ENCODE peak calls at places on chromosomes 3 and 15, in eight cellular contexts. N is IMR-90; A is psoas muscle; J is pancreas; C is CD4-positive, CD25-positive, alpha-beta regulatory T cell; Z is keratinocyte; H is breast epithelium; B is SJSA1. K is an unnamed sample. For H3K36me3, the result is how much of the 10 kb centered on the place peaks cover.

GRCh38 chr15:31261266-31262142 is 65.1 kb upstream of the KLF13 start:
- DNase-seq in N (no peak), A (peak), J (no peak), C (no peak), Z (no peak), H (peak), B (no peak), K (peak)

GRCh38 chr3:65604863-65605526 is 433.7 kb downstream of the MAGI1 start:
- DNase-seq in N (peak), A (no peak), J (no peak), C (no peak), Z (no peak), H (no peak), B (no peak), K (no peak)

GRCh38 chr3:168730073-168730472 is 634.3 kb upstream of the GOLIM4 start:
- DNase-seq in N (no peak), A (no peak), J (no peak), C (no peak), Z (no peak), H (no peak), B (no peak), K (no peak)

GRCh38 chr3:55556622-55557531 is 69.8 kb upstream of the WNT5A start:
- DNase-seq in N (peak), A (no peak), J (no peak), C (no peak), Z (no peak), H (no peak), B (no peak), K (peak)

GRCh38 chr3:16800361-16800760 is 84.4 kb upstream of the PLCL2 start:
- DNase-seq in N (no peak), A (no peak), J (no peak), C (no peak), Z (no peak), H (no peak), B (no peak), K (no peak)

GRCh38 chr3:81743096-81744025 is 18.1 kb downstream of the GBE1 start:
- DNase-seq in N (peak), A (no peak), J (no peak), C (no peak), Z (peak), H (no peak), B (peak), K (no peak)

GRCh38 chr3:8660781-8661180 is 16.2 kb upstream of the SSUH2 start:
- DNase-seq in N (peak), A (no peak), J (no peak), C (no peak), Z (no peak), H (no peak), B (no peak), K (no peak)

GRCh38 chr3:49305608-49306007 is 28.6 kb upstream of the C3orf62 start:
- DNase-seq in N (no peak), A (no peak), J (no peak), C (no peak), Z (no peak), H (no peak), B (no peak), K (peak)

GRCh38 chr3:124814620-124815421 is 72.3 kb downstream of the ITGB5 start:
- DNase-seq in N (peak), A (no peak), J (peak), C (no peak), Z (no peak), H (no peak), B (no peak), K (no peak)

GRCh38 chr3:59978979-59979378 is 929.2 kb upstream of the CFAP20DC start:
- DNase-seq in N (no peak), A (no peak), J (no peak), C (no peak), Z (no peak), H (no peak), B (no peak), K (no peak)

GRCh38 chr3:135736740-135737139 is 228.8 kb upstream of the PPP2R3A start:
- DNase-seq in N (peak), A (no peak), J (no peak), C (peak), Z (peak), H (no peak), B (no peak), K (peak)

GRCh38 chr15:92205255-92205739 is 188.4 kb upstream of the ST8SIA2 start:
- DNase-seq in N (no peak), A (no peak), J (no peak), C (no peak), Z (no peak), H (no peak), B (no peak), K (peak)

GRCh38 chr3:88810455-88810854 is 297.0 kb upstream of the EPHA3 start:
- DNase-seq in N (peak), A (no peak), J (no peak), C (no peak), Z (no peak), H (no peak), B (no peak), K (no peak)

GRCh38 chr3:19811689-19812088 is 122.3 kb downstream of the EFHB start:
- DNase-seq in N (no peak), A (no peak), J (no peak), C (no peak), Z (no peak), H (no peak), B (no peak), K (no peak)

GRCh38 chr3:58434511-58434910 is 879 bp upstream of the PDHB start:
- DNase-seq in N (no peak), A (no peak), J (no peak), C (no peak), Z (no peak), H (no peak), B (no peak), K (no peak)

GRCh38 chr15:44009056-44009455 is 182.3 kb downstream of the WDR76 start:
- DNase-seq in N (peak), A (no peak), J (no peak), C (no peak), Z (no peak), H (no peak), B (no peak), K (no peak)

GRCh38 chr3:67083277-67083676 is 85.2 kb downstream of the KBTBD8 start:
- DNase-seq in N (peak), A (no peak), J (no peak), C (peak), Z (peak), H (no peak), B (no peak), K (peak)

GRCh38 chr15:61828008-61828407 is 232.2 kb downstream of the VPS13C start:
- DNase-seq in N (no peak), A (no peak), J (no peak), C (no peak), Z (no peak), H (no peak), B (no peak), K (no peak)

GRCh38 chr3:151919446-151919845 is 46.0 kb downstream of the SUCNR1 start:
- DNase-seq in N (no peak), A (no peak), J (no peak), C (no peak), Z (no peak), H (no peak), B (no peak), K (no peak)

GRCh38 chr3:19596408-19596807 is 337.6 kb downstream of the EFHB start:
- DNase-seq in N (no peak), A (no peak), J (no peak), C (no peak), Z (no peak), H (no peak), B (no peak), K (no peak)

GRCh38 chr15:40323239-40323952 is at the start of gene INAFM2:
- DNase-seq in N (peak), A (peak), J (peak), C (peak), Z (no peak), H (peak), B (peak), K (peak)

GRCh38 chr3:50336452-50337174 is 4.0 kb downstream of the RASSF1 start:
- DNase-seq in N (peak), A (no peak), J (no peak), C (no peak), Z (no peak), H (no peak), B (no peak), K (no peak)

GRCh38 chr3:54819926-54820325 is 107.9 kb downstream of the LRTM1 start:
- DNase-seq in N (peak), A (no peak), J (no peak), C (no peak), Z (no peak), H (no peak), B (no peak), K (no peak)

GRCh38 chr15:44710236-44711088 is 661 bp downstream of the PATL2 start:
- DNase-seq in N (peak), A (no peak), J (no peak), C (peak), Z (no peak), H (no peak), B (no peak), K (peak)

GRCh38 chr3:95172549-95172948 is 1109.7 kb downstream of the NSUN3 start:
- DNase-seq in N (no peak), A (no peak), J (no peak), C (no peak), Z (no peak), H (no peak), B (no peak), K (no peak)

GRCh38 chr15:63465104-63465503 is 39.3 kb upstream of the USP3 start:
- DNase-seq in N (peak), A (no peak), J (no peak), C (no peak), Z (no peak), H (no peak), B (no peak), K (no peak)

GRCh38 chr3:185934726-185935464 is 2.9 kb downstream of the TRA2B start:
- DNase-seq in N (peak), A (no peak), J (no peak), C (no peak), Z (no peak), H (no peak), B (no peak), K (peak)

GRCh38 chr15:28043625-28044520 is 55.2 kb downstream of the OCA2 start:
- DNase-seq in N (no peak), A (no peak), J (no peak), C (no peak), Z (no peak), H (no peak), B (no peak), K (no peak)

GRCh38 chr15:39966521-39966920 is 32.6 kb downstream of the EIF2AK4 start:
- DNase-seq in N (no peak), A (no peak), J (no peak), C (peak), Z (no peak), H (no peak), B (no peak), K (no peak)

GRCh38 chr3:52438579-52439425 is 6.1 kb downstream of the SEMA3G start:
- DNase-seq in N (no peak), A (no peak), J (no peak), C (no peak), Z (no peak), H (peak), B (no peak), K (no peak)

GRCh38 chr15:51749307-51749706 is 2.1 kb upstream of the TMOD2 start:
- DNase-seq in N (no peak), A (no peak), J (no peak), C (no peak), Z (no peak), H (no peak), B (no peak), K (no peak)

GRCh38 chr3:133895208-133896001 is at the start of gene RAB6B:
- DNase-seq in N (peak), A (no peak), J (peak), C (no peak), Z (no peak), H (no peak), B (no peak), K (no peak)

GRCh38 chr3:37987751-37988179 is 2.8 kb upstream of the VILL start:
- DNase-seq in N (peak), A (no peak), J (no peak), C (no peak), Z (no peak), H (no peak), B (no peak), K (no peak)

GRCh38 chr15:90154861-90155626 is 46.1 kb upstream of the SEMA4B start:
- DNase-seq in N (peak), A (no peak), J (peak), C (no peak), Z (no peak), H (no peak), B (peak), K (no peak)
- H3K27ac ChIP-seq in N (peak), A (no peak), J (peak), C (no peak), Z (no peak), H (peak), B (peak), K (no peak)

GRCh38 chr3:172324591-172325203 is 123.6 kb downstream of the GHSR start:
- DNase-seq in N (no peak), A (no peak), J (no peak), C (no peak), Z (no peak), H (no peak), B (no peak), K (no peak)
- H3K36me3 ChIP-seq in N (under half), A (under half), J (under half), C (under half), Z (under half), H (under half), B (half or more), K (under half)

DNA sequence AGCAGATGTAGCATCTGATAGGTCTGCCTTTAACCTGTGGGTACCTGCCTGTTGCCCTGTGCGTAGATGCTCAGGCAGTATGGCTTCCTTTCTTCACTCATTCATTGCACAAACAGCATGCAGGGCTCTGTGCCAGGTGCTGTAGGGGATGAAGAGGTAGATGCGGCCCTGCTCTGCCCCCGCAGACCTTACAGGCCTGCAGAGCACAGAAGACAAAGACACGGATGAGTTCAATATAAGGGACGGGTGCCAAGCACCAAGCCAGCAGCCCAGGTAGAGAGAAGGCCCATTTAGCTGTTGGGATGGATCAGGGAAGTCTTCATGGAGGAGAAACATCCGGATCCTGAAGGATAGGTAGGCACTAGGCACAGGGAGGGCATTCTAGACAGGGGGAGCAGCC is 69.4 kb downstream of the AAGAB start:
- DNase-seq in N (no peak), A (peak), J (no peak), C (no peak), Z (no peak), H (no peak), B (no peak), K (no peak)
- H3K27ac ChIP-seq in N (peak), A (peak), J (no peak), C (no peak), Z (no peak), H (peak), B (no peak), K (no peak)

DNA sequence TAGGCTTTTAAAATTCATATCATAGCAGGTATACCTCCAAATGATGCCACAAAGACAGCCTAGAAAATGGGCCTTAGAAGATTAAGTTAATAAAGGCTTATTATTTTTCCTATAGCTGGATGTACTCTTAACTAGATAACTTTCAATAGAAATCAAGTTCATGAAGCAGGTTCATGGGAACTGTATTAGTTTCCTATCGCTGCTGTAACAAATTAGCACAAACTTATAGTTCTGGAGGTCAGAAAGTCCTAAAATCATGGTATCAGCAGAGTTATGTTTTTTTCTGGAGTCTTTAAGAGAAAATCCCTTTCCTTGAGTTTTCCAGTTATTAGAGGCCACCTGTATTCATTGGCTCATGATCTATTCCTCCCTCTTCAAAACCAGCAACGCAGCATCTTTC is 269.9 kb downstream of the TIGIT start:
- DNase-seq in N (no peak), A (no peak), J (no peak), C (no peak), Z (no peak), H (no peak), B (no peak), K (no peak)
- H3K36me3 ChIP-seq in N (under half), A (under half), J (under half), C (under half), Z (under half), H (under half), B (under half), K (under half)

GRCh38 chr15:79434361-79434760 is 2.2 kb downstream of the MINAR1 start:
- DNase-seq in N (no peak), A (no peak), J (no peak), C (no peak), Z (no peak), H (no peak), B (no peak), K (no peak)

GRCh38 chr15:79433610-79434009 is 1.5 kb downstream of the MINAR1 start:
- DNase-seq in N (no peak), A (no peak), J (no peak), C (no peak), Z (no peak), H (no peak), B (no peak), K (no peak)

GRCh38 chr15:79432345-79433311 is 492 bp downstream of the MINAR1 start:
- DNase-seq in N (no peak), A (no peak), J (no peak), C (peak), Z (no peak), H (no peak), B (no peak), K (no peak)

GRCh38 chr15:79430901-79431635 is 1.1 kb upstream of the MINAR1 start:
- DNase-seq in N (no peak), A (no peak), J (no peak), C (no peak), Z (no peak), H (no peak), B (no peak), K (no peak)

DNA sequence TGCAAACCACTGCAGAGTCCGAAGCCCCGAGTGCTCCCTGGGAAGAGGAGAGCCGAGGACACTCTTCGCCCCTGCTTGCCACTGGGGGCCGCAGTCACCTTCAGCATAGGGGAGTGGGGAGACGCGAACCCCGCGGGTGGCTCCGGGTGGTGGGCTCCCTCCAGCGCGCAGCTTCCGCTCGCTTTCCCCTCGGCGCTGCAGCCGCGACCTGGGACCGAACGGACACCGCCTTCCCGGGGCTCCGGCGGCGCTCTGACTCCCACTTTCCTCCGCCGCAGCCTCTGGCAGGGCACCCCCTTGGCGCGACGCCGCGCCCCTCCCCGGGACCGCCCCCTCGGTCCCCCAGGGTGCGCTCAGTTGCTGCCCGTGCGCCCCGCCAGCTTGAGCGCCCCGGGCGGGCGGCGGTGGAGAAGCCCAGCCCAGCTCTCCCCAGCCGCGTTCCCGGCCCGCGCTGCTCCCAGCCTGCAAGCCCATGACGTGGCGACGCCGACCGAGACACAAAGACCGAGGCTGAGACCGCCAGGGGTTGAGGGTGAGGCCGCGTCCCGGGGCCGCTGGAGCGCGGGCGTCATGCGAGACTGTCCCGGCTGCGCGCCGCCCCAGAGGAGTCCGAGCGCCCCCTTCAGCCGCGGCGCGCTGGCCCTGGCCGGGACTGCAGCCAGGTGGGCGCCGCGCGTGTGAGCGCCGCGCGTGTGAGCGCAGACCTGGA is at the start of gene MINAR1:
- DNase-seq in N (peak), A (no peak), J (peak), C (no peak), Z (no peak), H (no peak), B (peak), K (no peak)
- H3K27ac ChIP-seq in N (no peak), A (no peak), J (peak), C (no peak), Z (no peak), H (no peak), B (no peak), K (no peak)

GRCh38 chr3:33061782-33062181 is 35.2 kb downstream of the GLB1 start:
- DNase-seq in N (peak), A (no peak), J (no peak), C (peak), Z (no peak), H (no peak), B (no peak), K (no peak)

GRCh38 chr3:33058780-33059179 is 38.2 kb downstream of the GLB1 start:
- DNase-seq in N (no peak), A (no peak), J (no peak), C (no peak), Z (no peak), H (no peak), B (no peak), K (no peak)

GRCh38 chr3:33054100-33055097 is 42.5 kb downstream of the GLB1 start:
- DNase-seq in N (no peak), A (no peak), J (no peak), C (no peak), Z (no peak), H (no peak), B (no peak), K (no peak)

GRCh38 chr3:33060609-33061337 is 36.2 kb downstream of the GLB1 start:
- DNase-seq in N (no peak), A (no peak), J (no peak), C (peak), Z (no peak), H (no peak), B (no peak), K (peak)

DNA sequence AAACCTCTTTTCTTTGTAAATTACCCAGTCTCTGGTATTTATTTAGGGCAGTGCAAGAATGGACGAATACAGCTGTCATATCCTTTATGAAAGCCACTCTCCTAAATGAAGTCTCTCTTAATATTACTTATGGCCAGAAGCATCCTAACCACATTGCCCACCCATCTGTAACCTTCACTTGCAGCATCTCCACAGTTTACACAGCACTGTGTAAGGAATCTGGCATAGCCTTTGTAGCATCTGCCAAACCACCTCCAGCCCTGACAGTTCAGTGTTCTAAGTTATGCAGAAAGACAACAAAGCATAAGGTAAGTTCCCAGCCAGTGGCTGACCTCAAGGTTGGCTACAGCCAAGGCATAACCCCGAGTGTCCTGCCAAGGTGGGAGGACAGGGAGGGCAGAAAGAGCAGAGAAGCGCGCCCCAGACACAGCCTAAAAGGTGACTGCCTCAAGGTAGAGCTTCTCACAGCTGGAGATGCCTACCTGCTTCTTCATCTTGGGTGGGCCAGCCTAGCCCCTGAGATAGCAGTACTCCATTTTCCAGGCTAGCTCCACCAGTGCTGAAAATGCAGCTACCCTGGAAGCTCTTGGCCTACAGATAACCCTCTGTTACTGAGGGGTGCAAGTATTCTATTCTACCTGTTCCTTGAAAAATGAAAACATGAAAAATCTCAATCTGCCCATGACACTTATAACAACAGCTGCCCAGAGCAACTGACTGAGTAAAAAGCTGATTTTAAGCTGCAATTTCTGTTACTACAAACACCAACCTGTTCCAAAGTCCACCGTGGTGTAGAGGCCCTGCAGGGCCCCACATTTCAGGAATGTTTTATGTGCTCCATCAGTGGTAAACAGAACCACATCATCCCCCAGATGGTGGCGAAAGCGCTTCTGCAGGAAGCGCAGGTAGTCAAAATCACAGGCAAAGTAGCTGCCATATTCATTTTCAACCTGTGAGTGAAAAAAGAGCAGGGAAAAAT is 39.3 kb downstream of the GLB1 start:
- DNase-seq in N (no peak), A (no peak), J (no peak), C (no peak), Z (no peak), H (no peak), B (no peak), K (no peak)
- H3K36me3 ChIP-seq in N (under half), A (under half), J (under half), C (under half), Z (under half), H (under half), B (under half), K (under half)

GRCh38 chr3:100158877-100159563 is 44.7 kb upstream of the FILIP1L start:
- DNase-seq in N (no peak), A (no peak), J (no peak), C (no peak), Z (no peak), H (no peak), B (no peak), K (no peak)
- H3K27ac ChIP-seq in N (peak), A (peak), J (no peak), C (no peak), Z (no peak), H (peak), B (no peak), K (no peak)

K was measured in Karpas-422.